ENCODE peak calls at places on chromosomes 2 and 18, in seven cellular contexts. I is endothelial cell of umbilical vein, N is GM12878, O is HCT116, K is K562, V is HepG2, J is H1. F is an unnamed sample.

GRCh38 chr2:241820625-241821384 is 11.8 kb downstream of the NEU4 start:
- DNase-seq in I (no peak), N (no peak), O (no peak), K (no peak), V (no peak), J (no peak), F (no peak)

GRCh38 chr2:238925816-238926215 is 77.9 kb downstream of the TWIST2 start:
- DNase-seq in I (no peak), N (no peak), O (no peak), K (no peak), V (no peak), J (no peak), F (no peak)

GRCh38 chr2:12106440-12107080 is 360.1 kb downstream of the LPIN1 start:
- DNase-seq in I (peak), N (no peak), O (no peak), K (peak), V (no peak), J (no peak), F (no peak)

GRCh38 chr2:201257381-201257940 is 2.9 kb upstream of the CASP8 start:
- DNase-seq in I (no peak), N (no peak), O (no peak), K (peak), V (no peak), J (peak), F (no peak)

GRCh38 chr18:74200780-74201179 is 52.5 kb downstream of the TIMM21 start:
- DNase-seq in I (no peak), N (no peak), O (no peak), K (no peak), V (no peak), J (no peak), F (no peak)

GRCh38 chr18:75545189-75545588 is 117.7 kb upstream of the SMIM21 start:
- DNase-seq in I (no peak), N (no peak), O (no peak), K (no peak), V (no peak), J (no peak), F (no peak)

GRCh38 chr2:20476950-20477349 is 30.1 kb downstream of the RHOB start:
- DNase-seq in I (no peak), N (no peak), O (no peak), K (no peak), V (no peak), J (no peak), F (no peak)

GRCh38 chr2:200193331-200193730 is 113.2 kb upstream of the SPATS2L start:
- DNase-seq in I (no peak), N (no peak), O (no peak), K (no peak), V (no peak), J (no peak), F (no peak)

GRCh38 chr18:77530732-77531131 is 281.1 kb downstream of the GALR1 start:
- DNase-seq in I (no peak), N (no peak), O (no peak), K (no peak), V (no peak), J (no peak), F (no peak)

GRCh38 chr2:18167871-18168270 is 289.4 kb downstream of the KCNS3 start:
- DNase-seq in I (no peak), N (no peak), O (no peak), K (no peak), V (no peak), J (no peak), F (no peak)

GRCh38 chr2:133821107-133821760 is 253.0 kb upstream of the NCKAP5 start:
- DNase-seq in I (peak), N (no peak), O (no peak), K (no peak), V (no peak), J (no peak), F (no peak)

GRCh38 chr18:79735071-79735980 is 55.7 kb downstream of the CTDP1 start:
- DNase-seq in I (no peak), N (no peak), O (no peak), K (no peak), V (no peak), J (no peak), F (no peak)

GRCh38 chr18:36485772-36486171 is 188.3 kb downstream of the FHOD3 start:
- DNase-seq in I (no peak), N (no peak), O (no peak), K (no peak), V (no peak), J (no peak), F (no peak)

GRCh38 chr2:219702796-219703545 is 75.5 kb downstream of the SLC4A3 start:
- DNase-seq in I (no peak), N (no peak), O (no peak), K (no peak), V (no peak), J (no peak), F (no peak)

GRCh38 chr2:219119422-219120043 is 41.1 kb downstream of the NHEJ1 start:
- DNase-seq in I (peak), N (peak), O (peak), K (peak), V (peak), J (peak), F (peak)

GRCh38 chr2:215772634-215773563 is 240.5 kb downstream of the MREG start:
- DNase-seq in I (no peak), N (no peak), O (no peak), K (no peak), V (no peak), J (no peak), F (no peak)

GRCh38 chr2:28702415-28702859 is 49.2 kb upstream of the PPP1CB start:
- DNase-seq in I (no peak), N (no peak), O (no peak), K (no peak), V (peak), J (no peak), F (no peak)

GRCh38 chr2:147374410-147374811 is 470.4 kb upstream of the ACVR2A start:
- DNase-seq in I (no peak), N (no peak), O (no peak), K (no peak), V (no peak), J (no peak), F (no peak)

GRCh38 chr2:196963043-196963442 is 36.5 kb upstream of the PGAP1 start:
- DNase-seq in I (peak), N (no peak), O (no peak), K (no peak), V (no peak), J (no peak), F (no peak)

GRCh38 chr2:33602216-33602830 is 3.2 kb upstream of the FAM98A start:
- DNase-seq in I (no peak), N (no peak), O (no peak), K (no peak), V (no peak), J (no peak), F (no peak)

GRCh38 chr2:240434728-240435456 is 571 bp upstream of the GPC1 start:
- DNase-seq in I (no peak), N (no peak), O (peak), K (peak), V (peak), J (peak), F (no peak)

GRCh38 chr2:14567561-14567960 is 65.0 kb upstream of the LRATD1 start:
- DNase-seq in I (no peak), N (no peak), O (no peak), K (no peak), V (no peak), J (no peak), F (no peak)

GRCh38 chr2:14565666-14566065 is 66.9 kb upstream of the LRATD1 start:
- DNase-seq in I (no peak), N (no peak), O (no peak), K (no peak), V (no peak), J (no peak), F (no peak)

GRCh38 chr2:14563324-14563723 is 69.2 kb upstream of the LRATD1 start:
- DNase-seq in I (no peak), N (no peak), O (no peak), K (no peak), V (no peak), J (no peak), F (no peak)

GRCh38 chr2:14572588-14573089 is 59.9 kb upstream of the LRATD1 start:
- DNase-seq in I (no peak), N (no peak), O (no peak), K (no peak), V (no peak), J (no peak), F (no peak)

GRCh38 chr2:14569294-14569693 is 63.2 kb upstream of the LRATD1 start:
- DNase-seq in I (no peak), N (no peak), O (no peak), K (no peak), V (no peak), J (no peak), F (no peak)
- TF ChIP-seq EZH2 in I (no peak), N (no peak), O (no peak), K (no peak), V (no peak), J (no peak), F (no peak)

GRCh38 chr2:231673348-231673770 is 35.0 kb upstream of the PTMA start:
- DNase-seq in I (no peak), N (no peak), O (peak), K (peak), V (peak), J (peak), F (no peak)
- TF ChIP-seq POLR2AphosphoS5 in I (no peak), N (no peak), O (peak), K (no peak), V (no peak), J (peak), F (no peak)

DNA sequence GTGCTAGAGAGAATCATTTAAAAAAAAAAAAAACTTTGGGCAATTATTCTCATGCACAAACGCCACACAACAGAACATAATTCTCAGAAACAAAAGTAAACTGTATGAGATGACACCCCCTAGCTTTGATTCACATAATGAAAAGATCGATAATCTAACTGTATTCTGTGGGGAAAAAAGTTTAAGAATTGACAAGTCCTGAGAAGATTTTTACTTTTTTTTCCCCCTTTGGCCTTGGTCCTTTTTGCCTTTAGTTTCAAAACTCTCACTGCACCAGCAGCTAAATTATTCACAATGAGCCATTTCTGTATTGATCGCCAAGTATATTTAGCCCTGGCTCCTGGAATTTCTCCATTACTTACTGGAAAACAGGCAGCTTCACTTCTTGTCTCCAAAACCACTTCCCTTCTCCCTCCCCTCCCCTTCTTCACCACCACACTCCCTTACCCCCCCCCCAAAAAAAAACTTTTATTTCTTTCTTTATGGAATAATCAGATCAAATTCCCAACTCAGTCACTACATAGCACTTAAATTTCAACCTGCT is 2.0 kb downstream of the IKZF2 start:
- DNase-seq in I (no peak), N (no peak), O (no peak), K (no peak), V (no peak), J (no peak), F (no peak)
- H3K9ac ChIP-seq in I (no peak), N (peak), O (no peak), K (no peak), V (no peak), J (no peak), F (peak)

GRCh38 chr2:176087330-176088047 is 3.7 kb upstream of the EVX2 start:
- DNase-seq in I (no peak), N (no peak), O (no peak), K (no peak), V (no peak), J (no peak), F (no peak)
- TF ChIP-seq EZH2 in I (no peak), N (no peak), O (no peak), K (no peak), V (no peak), J (no peak), F (no peak)

DNA sequence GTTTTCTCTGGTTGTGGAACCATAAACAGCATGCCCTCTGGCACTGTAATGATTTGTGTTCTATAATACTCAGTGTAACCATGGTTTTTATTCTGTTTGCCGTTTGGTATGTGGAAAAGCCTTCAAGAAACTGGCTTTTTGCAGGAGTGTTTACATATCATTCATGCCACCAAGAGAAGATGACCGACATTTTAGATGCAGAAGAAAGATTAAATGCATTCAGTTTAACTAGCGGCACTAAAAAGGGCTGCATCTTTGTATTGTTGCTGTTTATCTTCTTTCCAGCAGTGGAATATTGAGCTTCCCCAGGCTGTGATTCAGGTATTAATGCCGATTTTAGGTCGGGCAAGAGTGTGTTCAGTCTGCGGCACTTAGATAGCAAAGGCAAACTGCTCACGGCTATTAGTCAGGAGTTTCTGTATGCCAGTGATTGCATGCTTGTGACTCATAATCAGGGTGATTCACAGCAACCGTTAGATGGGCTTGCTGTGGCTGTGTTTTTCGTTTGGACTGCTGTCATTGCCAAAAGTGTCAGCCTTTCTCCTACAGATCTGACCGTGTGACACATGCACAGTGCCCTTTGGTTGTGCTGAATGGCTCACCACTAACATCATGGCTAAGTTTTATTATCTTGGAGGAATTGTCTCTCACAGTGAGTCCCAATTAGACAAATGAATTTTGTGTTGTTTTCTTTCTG is 479.7 kb downstream of the PARD3B start:
- DNase-seq in I (peak), N (no peak), O (peak), K (peak), V (peak), J (no peak), F (no peak)
- TF ChIP-seq POLR2AphosphoS5 in I (peak), N (no peak), O (no peak), K (peak), V (no peak), J (no peak), F (no peak)

DNA sequence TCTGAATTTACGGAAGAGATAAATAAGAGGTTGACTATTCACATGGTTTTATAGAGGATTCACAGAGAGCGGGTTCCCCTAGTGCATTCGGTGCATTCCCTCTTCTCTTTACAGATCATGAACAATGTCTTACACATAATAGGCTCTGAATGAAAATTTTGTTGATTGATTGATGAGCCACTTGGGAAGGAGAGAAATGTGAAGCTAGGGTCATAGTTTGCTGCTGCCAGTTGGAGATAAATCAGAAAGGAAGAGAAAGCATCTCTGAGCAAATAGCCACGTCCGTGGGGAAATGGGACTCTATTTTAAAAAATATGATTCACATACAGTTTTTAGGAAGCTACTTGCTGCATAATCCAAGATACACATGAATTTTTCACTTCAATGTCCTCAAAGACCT is 395.1 kb downstream of the TSN start:
- DNase-seq in I (peak), N (no peak), O (no peak), K (no peak), V (no peak), J (no peak), F (no peak)
- H3K9ac ChIP-seq in I (no peak), N (no peak), O (no peak), K (no peak), V (no peak), J (no peak), F (no peak)

F was measured in SK-N-MC.